ENCODE peak calls at places on chromosomes 12 and 14, in five cellular contexts. G is left lung, B is WTC11, J is foreskin keratinocyte, S is A549. N is an unnamed sample.
A peak's percentile ranks its signal among the peaks of the same experiment; 100 is the strongest.

GRCh38 chr12:76444408-76444984 is 96.3 kb upstream of the BBS10 start:
- DNase-seq in G (no peak), B (no peak), J (no peak), S (no peak), N (no peak)

GRCh38 chr12:125861299-125862281 is 796.4 kb downstream of the AACS start:
- DNase-seq in G (peak; percentile 55), B (no peak), J (no peak), S (no peak), N (no peak)

GRCh38 chr14:23128969-23129758 is 10.1 kb upstream of the CEBPE start:
- DNase-seq in G (no peak), B (no peak), J (no peak), S (no peak), N (no peak)

GRCh38 chr14:93285048-93285447 is 47.8 kb downstream of the BTBD7 start:
- DNase-seq in G (no peak), B (no peak), J (no peak), S (no peak), N (no peak)

GRCh38 chr12:132318618-132319033 is 10.8 kb downstream of the GALNT9 start:
- DNase-seq in G (no peak), B (no peak), J (no peak), S (no peak), N (no peak)

GRCh38 chr12:9792185-9792900 is 31.6 kb upstream of the CD69 start:
- DNase-seq in G (no peak), B (no peak), J (no peak), S (no peak), N (no peak)

GRCh38 chr12:15050664-15051063 is 77.8 kb downstream of the PDE6H start:
- DNase-seq in G (no peak), B (no peak), J (no peak), S (no peak), N (no peak)

GRCh38 chr12:51521554-51522276 is 69.3 kb upstream of the SCN8A start:
- DNase-seq in G (no peak), B (no peak), J (no peak), S (no peak), N (no peak)

GRCh38 chr12:107557026-107557425 is 128.6 kb upstream of the PWP1 start:
- DNase-seq in G (no peak), B (no peak), J (no peak), S (no peak), N (no peak)

GRCh38 chr14:74595006-74595735 is 16.9 kb downstream of the LTBP2 start:
- DNase-seq in G (peak; percentile 69), B (no peak), J (no peak), S (no peak), N (peak; percentile 75)

GRCh38 chr12:120264511-120265202 is 873 bp downstream of the PXN start:
- DNase-seq in G (no peak), B (no peak), J (peak; percentile 89), S (no peak), N (no peak)

GRCh38 chr12:18375583-18375982 is 114.3 kb downstream of the PIK3C2G start:
- DNase-seq in G (no peak), B (no peak), J (no peak), S (no peak), N (no peak)

GRCh38 chr12:48985475-48985897 is 7.4 kb downstream of the WNT1 start:
- DNase-seq in G (no peak), B (no peak), J (no peak), S (no peak), N (no peak)

GRCh38 chr14:64234877-64235651 is 59.1 kb downstream of the ESR2 start:
- DNase-seq in G (no peak), B (no peak), J (peak; percentile 23), S (no peak), N (no peak)

GRCh38 chr12:9798008-9798619 is 29.2 kb upstream of the KLRF1 start:
- DNase-seq in G (peak; percentile 52), B (peak; percentile 63), J (peak; percentile 59), S (peak; percentile 13), N (no peak)

GRCh38 chr14:90839889-90840266 is 23.6 kb upstream of the TTC7B start:
- DNase-seq in G (no peak), B (no peak), J (no peak), S (no peak), N (no peak)

GRCh38 chr12:49279706-49280159 is 14.9 kb downstream of the TUBA1C start:
- DNase-seq in G (peak; percentile 59), B (no peak), J (no peak), S (no peak), N (no peak)

GRCh38 chr12:12387521-12387920 is 30.6 kb downstream of the BORCS5 start:
- DNase-seq in G (no peak), B (no peak), J (peak; percentile 22), S (no peak), N (peak; percentile 10)

GRCh38 chr14:101709533-101709881 is 52.0 kb upstream of the PPP2R5C start:
- DNase-seq in G (no peak), B (no peak), J (no peak), S (no peak), N (no peak)

GRCh38 chr14:24253936-24254335 is 9.0 kb downstream of the TGM1 start:
- DNase-seq in G (peak; percentile 21), B (no peak), J (no peak), S (no peak), N (no peak)

GRCh38 chr14:69711065-69711464 is 55.9 kb upstream of the SRSF5 start:
- DNase-seq in G (peak; percentile 60), B (no peak), J (no peak), S (no peak), N (no peak)

GRCh38 chr14:104150201-104151027 is 12.0 kb downstream of the KIF26A start:
- DNase-seq in G (peak; percentile 58), B (peak; percentile 71), J (no peak), S (no peak), N (peak; percentile 23)

GRCh38 chr12:1435456-1435855 is 158.9 kb downstream of the FBXL14 start:
- DNase-seq in G (no peak), B (no peak), J (no peak), S (no peak), N (no peak)

GRCh38 chr12:31370645-31371620 is 45.0 kb upstream of the SINHCAF start:
- DNase-seq in G (no peak), B (peak; percentile 72), J (no peak), S (no peak), N (no peak)

GRCh38 chr12:44976246-44976645 is 74.7 kb downstream of the DBX2 start:
- DNase-seq in G (no peak), B (no peak), J (no peak), S (no peak), N (no peak)

GRCh38 chr12:44968960-44969359 is 81.9 kb downstream of the DBX2 start:
- DNase-seq in G (no peak), B (no peak), J (no peak), S (no peak), N (no peak)

DNA sequence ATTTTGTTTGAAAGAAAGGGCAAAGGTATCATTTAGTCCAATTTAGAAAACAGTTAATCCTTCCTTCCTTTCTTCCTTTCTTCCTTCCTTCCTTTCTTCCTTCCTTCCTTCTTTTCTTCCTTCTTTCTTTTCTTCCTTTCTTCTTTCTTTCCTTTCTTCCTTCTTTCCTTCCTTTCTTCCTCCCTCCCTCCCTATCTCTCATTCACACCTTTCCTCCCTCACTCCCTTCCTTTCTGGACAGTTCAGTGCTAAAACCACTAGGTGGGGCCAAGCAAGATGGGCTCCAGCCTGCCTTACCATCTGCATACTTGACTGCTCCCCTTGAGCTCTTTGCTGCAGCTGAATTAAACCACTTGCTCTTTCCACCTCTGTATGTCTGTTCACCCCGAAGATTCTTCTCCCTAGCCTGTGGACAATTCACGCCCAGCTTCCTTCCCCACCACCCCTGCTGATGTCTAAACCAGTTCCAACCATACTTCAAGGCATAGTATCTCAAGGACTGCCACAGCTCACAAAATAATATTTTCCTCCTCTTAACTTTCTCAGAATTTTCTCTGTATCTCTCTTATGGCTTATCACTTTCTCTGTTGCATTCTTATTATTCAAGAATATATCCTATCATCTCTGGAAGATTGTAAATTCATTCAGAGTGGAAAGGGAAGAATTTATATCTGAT is 78.0 kb downstream of the DBX2 start:
- DNase-seq in G (no peak), B (peak; percentile 49), J (no peak), S (peak; percentile 18), N (no peak)
- TF ChIP-seq CTCF in G (peak; percentile 13), B (peak; percentile 43), J (peak; percentile 58), S (no peak), N (peak; percentile 29)

GRCh38 chr12:99257672-99258071 is 389.9 kb upstream of the GARIN6 start:
- DNase-seq in G (no peak), B (no peak), J (no peak), S (no peak), N (no peak)

GRCh38 chr12:99249543-99249942 is 398.0 kb upstream of the GARIN6 start:
- DNase-seq in G (no peak), B (no peak), J (no peak), S (no peak), N (no peak)

GRCh38 chr12:99250091-99250490 is 397.5 kb upstream of the GARIN6 start:
- DNase-seq in G (no peak), B (no peak), J (no peak), S (no peak), N (no peak)

GRCh38 chr12:99253068-99253467 is 394.5 kb upstream of the GARIN6 start:
- DNase-seq in G (no peak), B (no peak), J (no peak), S (peak; percentile 1), N (no peak)
- TF ChIP-seq CTCF in G (no peak), B (no peak), J (peak; percentile 34), S (no peak), N (no peak)

DNA sequence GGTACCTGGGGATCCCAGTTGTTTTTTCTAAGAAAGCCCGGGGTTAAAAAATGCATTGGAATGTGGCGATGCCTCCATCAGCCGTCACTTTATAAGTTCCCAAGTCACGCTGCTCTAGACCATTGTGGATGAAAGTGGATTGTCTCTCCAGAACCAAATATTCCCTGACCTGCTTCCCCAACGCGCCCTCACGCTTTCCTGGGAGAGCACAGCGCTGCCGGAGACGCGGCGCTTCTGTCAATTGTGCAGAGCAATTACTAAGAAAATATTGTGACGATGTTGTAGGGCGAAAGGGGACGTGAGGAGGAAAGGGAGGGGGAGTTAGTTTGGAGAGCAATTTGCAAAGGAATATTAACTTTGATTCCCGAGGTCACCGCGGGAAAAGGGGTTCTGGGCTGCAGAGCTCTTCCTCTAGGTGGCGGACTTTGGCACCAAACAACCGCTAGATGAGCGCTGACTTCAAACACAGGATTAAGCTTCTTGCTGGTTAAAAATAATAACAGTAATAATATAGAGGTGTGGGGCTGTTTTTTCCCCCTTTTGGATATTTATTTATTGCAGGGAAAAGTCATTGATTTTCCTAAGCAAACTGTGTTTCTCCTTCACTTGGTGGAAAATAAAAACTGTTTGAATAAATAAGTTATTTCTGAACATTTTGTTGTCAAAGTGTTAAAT is 9.6 kb upstream of the FOXG1 start:
- DNase-seq in G (no peak), B (peak; percentile 44), J (no peak), S (peak; percentile 42), N (no peak)
- TF ChIP-seq CTCF in G (peak; percentile 32), B (peak; percentile 33), J (peak; percentile 76), S (peak; percentile 60), N (peak; percentile 70)

DNA sequence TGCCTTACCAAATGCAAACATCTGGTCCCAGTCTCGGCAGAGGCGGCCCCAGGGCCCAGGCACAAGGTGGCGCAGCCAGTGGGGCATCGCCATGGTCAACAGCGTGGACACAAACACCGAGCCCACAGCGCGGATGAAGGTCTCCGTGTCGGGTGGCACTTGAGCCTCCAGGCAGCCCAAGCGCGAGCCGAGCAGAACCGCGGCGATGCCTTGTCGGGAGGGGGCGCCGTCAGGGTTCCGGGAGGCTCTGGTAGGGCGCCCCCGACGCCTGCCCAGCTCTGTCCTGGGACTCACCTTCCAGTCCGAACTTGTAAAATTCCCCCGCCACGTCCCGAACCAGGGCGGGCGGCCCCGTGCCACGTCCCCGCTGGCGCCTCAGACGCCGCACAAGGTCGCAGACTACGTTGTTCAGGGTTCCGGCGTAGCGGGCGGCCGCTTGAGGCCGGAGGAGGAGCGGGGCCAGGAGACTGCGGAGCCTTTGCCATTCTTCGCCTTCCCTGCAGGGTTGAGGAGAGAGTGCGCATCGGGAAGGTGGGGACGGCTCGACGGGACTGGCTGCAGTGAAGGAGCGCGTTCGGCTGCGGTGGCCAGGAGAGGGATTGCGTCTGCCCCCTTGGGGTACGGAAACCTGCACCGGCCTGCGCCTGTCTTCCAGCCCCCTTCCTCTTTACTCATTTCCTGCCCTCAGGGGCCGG is 1.7 kb downstream of the CYP27B1 start:
- DNase-seq in G (no peak), B (peak; percentile 71), J (no peak), S (peak; percentile 70), N (no peak)
- TF ChIP-seq CTCF in G (peak; percentile 15), B (no peak), J (peak; percentile 56), S (peak; percentile 67), N (peak; percentile 37)